ENCODE peak calls at places on chromosome 4, in eight cellular contexts. X is activated naive CD4-positive, alpha-beta T cell treated with anti-CD3 and anti-CD28 coated beads for 36 hours; H is activated CD4-positive, alpha-beta T cell treated with anti-CD3 and anti-CD28 coated beads, Interleukin-2, amount 10 ng/mL, durations not matched to agents 7 days and 5 days; D is CD4-positive, CD25-positive, alpha-beta regulatory T cell; W is CD8-positive, alpha-beta memory T cell; P is NCI-H1694 treated with DMSO at 0.1 percent for 48 hours; O is ecto neural progenitor cell; I is stimulated activated naive CD4-positive, alpha-beta T cell. R is an unnamed sample.

GRCh38 chr4:77187231-77187630 is 30.2 kb downstream of the CCNG2 start:
- DNase-seq in X (no peak), P (peak; percentile 52), D (no peak), H (no peak), I (no peak), O (no peak), W (no peak), R (no peak)

GRCh38 chr4:38914859-38915258 is 47.3 kb downstream of the FAM114A1 start:
- DNase-seq in X (peak; percentile 18), O (no peak), D (no peak), P (no peak), I (no peak), H (peak; percentile 21), W (no peak), R (no peak)

GRCh38 chr4:20428410-20429160 is 176.9 kb downstream of the SLIT2 start:
- DNase-seq in P (peak; percentile 0), X (no peak), D (no peak), O (no peak), H (no peak), W (no peak), I (no peak), R (no peak)

GRCh38 chr4:89838005-89838404 is 1.0 kb upstream of the SNCA start:
- DNase-seq in H (no peak), D (no peak), W (no peak), X (no peak), I (no peak), O (peak; percentile 51), P (peak; percentile 6), R (no peak)

GRCh38 chr4:89067407-89067806 is 10.4 kb upstream of the FAM13A start:
- DNase-seq in X (no peak), W (no peak), O (no peak), H (no peak), I (no peak), P (no peak), D (no peak), R (no peak)

GRCh38 chr4:8303485-8304281 is 34.1 kb downstream of the HTRA3 start:
- DNase-seq in X (no peak), P (no peak), W (no peak), H (no peak), O (no peak), D (no peak), I (no peak), R (no peak)

GRCh38 chr4:174437756-174438155 is 84.5 kb downstream of the HPGD start:
- DNase-seq in W (no peak), X (no peak), O (no peak), D (no peak), H (no peak), I (no peak), P (no peak), R (peak; percentile 29)

GRCh38 chr4:75673959-75674328 is 733 bp upstream of the G3BP2 start:
- DNase-seq in X (no peak), W (no peak), I (no peak), D (no peak), P (no peak), H (no peak), O (peak; percentile 50), R (no peak)